ENCODE peak calls at places on chromosomes 4 and X, in five cellular contexts. N is fibroblast of the aortic adventitia, Q is pancreas, L is choroid plexus epithelial cell, V is stomach. P is an unnamed sample.
A peak's percentile ranks its signal among the peaks of the same experiment; 100 is the strongest.

GRCh38 chr4:92516450-92516849 is 212.7 kb downstream of the GRID2 start:
- DNase-seq in L (no peak), N (no peak), V (no peak), Q (no peak), P (no peak)

GRCh38 chr4:8364848-8365350 is 75.6 kb downstream of the ACOX3 start:
- DNase-seq in V (no peak), L (no peak), Q (no peak), N (no peak), P (no peak)

GRCh38 chr4:32172086-32172485 is 1451.9 kb downstream of the PCDH7 start:
- DNase-seq in V (no peak), Q (no peak), N (no peak), L (no peak), P (no peak)

GRCh38 chr4:140052050-140052449 is 101.9 kb downstream of the MAML3 start:
- DNase-seq in L (peak; percentile 75), V (peak; percentile 60), Q (peak; percentile 48), N (peak; percentile 57), P (peak; percentile 60)

GRCh38 chr4:169315530-169316306 is 45.0 kb upstream of the SH3RF1 start:
- DNase-seq in N (peak; percentile 73), L (peak; percentile 72), V (no peak), Q (no peak), P (peak; percentile 69)

GRCh38 chr4:602559-602942 is 22.8 kb upstream of the PDE6B start:
- DNase-seq in N (no peak), L (peak; percentile 16), Q (peak; percentile 61), V (peak; percentile 69), P (peak; percentile 66)

GRCh38 chr4:136651932-136652331 is 880.4 kb downstream of the PCDH18 start:
- DNase-seq in V (no peak), L (peak; percentile 52), Q (no peak), N (no peak), P (no peak)

GRCh38 chr4:88163286-88163685 is 4.8 kb upstream of the ABCG2 start:
- DNase-seq in N (no peak), Q (no peak), L (no peak), V (no peak), P (no peak)

GRCh38 chr4:74133786-74134499 is 24.0 kb upstream of the MTHFD2L start:
- DNase-seq in V (peak; percentile 81), N (peak; percentile 98), Q (peak; percentile 87), L (peak; percentile 96), P (peak; percentile 78)

GRCh38 chrX:147476008-147476407 is 435.7 kb upstream of the FMR1 start:
- DNase-seq in N (no peak), L (peak; percentile 1), Q (peak; percentile 17), V (no peak), P (no peak)

GRCh38 chr4:38753021-38753806 is 29.6 kb downstream of the TLR10 start:
- DNase-seq in N (peak; percentile 99), V (peak; percentile 55), Q (peak; percentile 57), L (peak; percentile 99), P (no peak)

GRCh38 chr4:17164656-17165055 is 266.2 kb upstream of the LDB2 start:
- DNase-seq in L (peak; percentile 39), V (no peak), Q (no peak), N (peak; percentile 67), P (no peak)

GRCh38 chrX:102517331-102517730 is 792 bp upstream of the TMSB15A start:
- DNase-seq in Q (no peak), V (no peak), L (peak; percentile 32), N (peak; percentile 34), P (no peak)

GRCh38 chrX:45295587-45295986 is 94.9 kb upstream of the DIPK2B start:
- DNase-seq in Q (peak; percentile 11), N (peak; percentile 17), V (no peak), L (peak; percentile 75), P (peak; percentile 61)

GRCh38 chr4:161247831-161248230 is 916.0 kb downstream of the FSTL5 start:
- DNase-seq in V (no peak), N (no peak), L (no peak), Q (no peak), P (no peak)

GRCh38 chr4:89674876-89675459 is 162.0 kb downstream of the SNCA start:
- DNase-seq in V (no peak), L (no peak), N (no peak), Q (no peak), P (no peak)

GRCh38 chr4:8351931-8352367 is 82.4 kb downstream of the HTRA3 start:
- DNase-seq in V (peak; percentile 32), N (peak; percentile 46), Q (no peak), L (peak; percentile 90), P (no peak)

GRCh38 chr4:172998527-172999469 is 169.8 kb upstream of the GALNT7 start:
- DNase-seq in V (no peak), L (peak; percentile 82), N (peak; percentile 91), Q (no peak), P (peak; percentile 53)

GRCh38 chr4:110442309-110442708 is 33.6 kb upstream of the ENPEP start:
- DNase-seq in V (no peak), L (no peak), Q (no peak), N (no peak), P (peak; percentile 48)

GRCh38 chr4:26786916-26787315 is 73.7 kb upstream of the STIM2 start:
- DNase-seq in L (no peak), N (no peak), V (no peak), Q (no peak), P (no peak)

DNA sequence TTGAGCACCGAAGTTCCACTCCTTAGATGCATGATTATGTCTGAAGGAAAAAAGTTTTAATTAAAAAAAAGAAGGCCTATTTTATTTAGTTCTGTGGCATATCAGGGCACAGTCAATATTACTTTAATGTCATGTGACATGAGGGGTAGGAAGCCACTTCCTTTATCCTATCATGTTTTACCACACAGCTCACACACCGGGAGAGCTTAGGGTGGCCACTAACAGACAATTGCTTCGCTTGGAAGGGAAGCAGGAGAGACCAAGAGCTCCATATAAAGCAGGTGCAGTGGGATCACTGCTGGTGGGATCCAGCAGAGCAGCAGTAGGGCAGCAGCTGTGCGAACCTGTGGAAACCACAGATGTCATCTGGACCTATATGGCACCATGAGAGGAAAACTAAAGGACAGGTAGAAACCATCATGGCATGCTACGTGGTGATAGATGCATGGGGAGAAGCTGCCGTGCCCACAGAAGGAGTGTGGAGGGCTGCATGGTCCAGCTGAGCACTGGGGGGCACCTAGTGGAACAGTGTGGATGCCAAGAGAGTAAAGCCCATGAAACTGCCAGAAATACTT is 52.0 kb downstream of the DTHD1 start:
- DNase-seq in L (no peak), Q (no peak), N (no peak), V (no peak), P (no peak)
- H3K4me3 ChIP-seq in L (no peak overlapping the region), Q (no peak overlapping the region), N (no peak overlapping the region), V (no peak overlapping the region), P (no peak overlapping the region)

GRCh38 chr4:103719320-103720204 is at the start of gene TACR3:
- DNase-seq in Q (no peak), N (no peak), L (no peak), V (no peak), P (no peak)
- H3K4me3 ChIP-seq in Q (no peak within 1 kb of the TSS), N (no peak within 1 kb of the TSS), L (no peak within 1 kb of the TSS), V (peak within 1 kb of the TSS; percentile 12), P (no peak within 1 kb of the TSS)

GRCh38 chr4:14857475-14857874 is 144.8 kb upstream of the CPEB2 start:
- DNase-seq in L (no peak), Q (no peak), V (no peak), N (no peak), P (no peak)
- H3K4me3 ChIP-seq in L (no peak overlapping the region), Q (no peak overlapping the region), V (no peak overlapping the region), N (no peak overlapping the region), P (no peak overlapping the region)

GRCh38 chr4:118967393-118967792 is 78.7 kb downstream of the SYNPO2 start:
- DNase-seq in L (peak; percentile 78), N (peak; percentile 89), V (no peak), Q (no peak), P (no peak)
- H3K4me3 ChIP-seq in L (no peak overlapping the region), N (no peak overlapping the region), V (no peak overlapping the region), Q (no peak overlapping the region), P (no peak overlapping the region)